ENCODE peak calls at places on chromosome 21, in ten cellular contexts. T is upper lobe of right lung, M is prostate gland, F is epithelial cell of esophagus, Z is ovary, C is left ventricle myocardium inferior, G is A549, I is brain microvascular endothelial cell, U is lung, J is B cell. E is an unnamed sample.

GRCh38 chr21:17462276-17462981 is 50.4 kb upstream of the CXADR start:
- DNase-seq in Z (no peak), F (no peak), J (no peak), U (no peak), T (no peak), M (peak), I (peak), G (peak), C (no peak), E (no peak)

GRCh38 chr21:46229133-46229922 is 754 bp upstream of the LSS start:
- DNase-seq in Z (peak), G (peak), U (no peak), I (no peak), M (no peak), T (no peak), C (no peak), J (peak), F (no peak), E (no peak)

GRCh38 chr21:28541371-28542112 is 451.1 kb downstream of the LTN1 start:
- DNase-seq in J (no peak), Z (no peak), U (no peak), F (peak), M (no peak), T (no peak), G (no peak), I (no peak), C (no peak), E (no peak)

GRCh38 chr21:45847870-45848269 is 133.7 kb upstream of the COL6A1 start:
- DNase-seq in C (no peak), T (no peak), F (no peak), G (no peak), Z (no peak), M (no peak), I (no peak), J (no peak), U (no peak), E (no peak)

GRCh38 chr21:41167348-41168342 is at the start of gene BACE2:
- DNase-seq in U (peak), F (peak), C (peak), J (peak), I (peak), T (peak), Z (peak), G (peak), M (peak), E (no peak)

GRCh38 chr21:39312112-39313041 is 1.1 kb downstream of the BRWD1 start:
- DNase-seq in M (peak), C (peak), I (peak), T (peak), J (peak), U (peak), F (peak), G (peak), Z (peak), E (peak)

GRCh38 chr21:23026878-23027277 is 2028.7 kb downstream of the NCAM2 start:
- DNase-seq in T (no peak), J (no peak), U (no peak), F (no peak), M (no peak), C (no peak), Z (no peak), G (no peak), I (no peak), E (no peak)

GRCh38 chr21:44003307-44003966 is 8.7 kb upstream of the TRAPPC10 start:
- DNase-seq in T (no peak), Z (no peak), F (no peak), G (no peak), M (no peak), U (no peak), C (no peak), I (no peak), J (no peak), E (no peak)

GRCh38 chr21:44527156-44527982 is 12.6 kb downstream of the KRTAP10-1 start:
- DNase-seq in G (no peak), F (no peak), T (peak), M (no peak), C (peak), J (no peak), U (no peak), Z (no peak), I (no peak), E (no peak)

GRCh38 chr21:16370176-16370575 is 640.4 kb downstream of the USP25 start:
- DNase-seq in U (no peak), F (no peak), Z (no peak), T (no peak), C (no peak), M (no peak), J (no peak), I (no peak), G (no peak), E (no peak)

GRCh38 chr21:28737671-28738279 is 254.9 kb downstream of the LTN1 start:
- DNase-seq in G (no peak), U (no peak), J (no peak), Z (no peak), T (no peak), I (peak), M (no peak), F (peak), C (no peak), E (no peak)

GRCh38 chr21:46150073-46150472 is 5.3 kb downstream of the FTCD start:
- DNase-seq in U (no peak), C (no peak), F (no peak), I (no peak), J (no peak), T (peak), M (no peak), G (no peak), Z (peak), E (no peak)

GRCh38 chr21:40335689-40336088 is 468.5 kb downstream of the PCP4 start:
- DNase-seq in M (no peak), T (no peak), G (no peak), I (no peak), C (no peak), U (no peak), J (no peak), Z (no peak), F (no peak), E (no peak)

GRCh38 chr21:15289896-15290841 is 225.4 kb upstream of the NRIP1 start:
- DNase-seq in C (peak), U (peak), Z (peak), T (peak), M (peak), J (no peak), G (no peak), I (no peak), F (no peak), E (no peak)

GRCh38 chr21:18493420-18493819 is 89.8 kb upstream of the TMPRSS15 start:
- DNase-seq in Z (no peak), T (no peak), I (peak), F (peak), U (no peak), G (no peak), M (no peak), J (no peak), C (no peak), E (peak)

GRCh38 chr21:46092811-46093667 is 4.9 kb upstream of the COL6A2 start:
- DNase-seq in M (no peak), T (peak), U (no peak), C (no peak), F (no peak), Z (peak), I (no peak), G (no peak), J (peak), E (no peak)

GRCh38 chr21:46329796-46330195 is 5.8 kb downstream of the PCNT start:
- DNase-seq in J (no peak), U (no peak), G (no peak), I (no peak), T (no peak), Z (no peak), F (no peak), M (no peak), C (no peak), E (no peak)

GRCh38 chr21:22554690-22555316 is 1556.6 kb downstream of the NCAM2 start:
- DNase-seq in U (no peak), C (no peak), J (no peak), I (no peak), M (no peak), T (no peak), Z (no peak), F (no peak), G (no peak), E (no peak)

GRCh38 chr21:38297193-38297592 is 40.4 kb downstream of the KCNJ15 start:
- DNase-seq in C (no peak), Z (no peak), I (peak), G (no peak), J (no peak), U (no peak), F (peak), M (peak), T (no peak), E (no peak)

GRCh38 chr21:41124626-41125240 is 43.2 kb upstream of the BACE2 start:
- DNase-seq in C (no peak), I (no peak), M (no peak), J (no peak), Z (no peak), G (no peak), F (no peak), U (no peak), T (no peak), E (no peak)

GRCh38 chr21:44780767-44781459 is 20.7 kb downstream of the UBE2G2 start:
- DNase-seq in C (no peak), Z (no peak), U (no peak), G (no peak), F (no peak), M (no peak), J (no peak), I (no peak), T (peak), E (no peak)

GRCh38 chr21:38847556-38847955 is 41.8 kb downstream of the ETS2 start:
- DNase-seq in U (no peak), G (no peak), M (no peak), T (no peak), J (no peak), Z (no peak), C (no peak), I (no peak), F (peak), E (no peak)

GRCh38 chr21:35375115-35375514 is 326.0 kb upstream of the RUNX1 start:
- DNase-seq in M (no peak), Z (no peak), C (no peak), J (no peak), F (peak), G (no peak), T (no peak), U (no peak), I (peak), E (no peak)

GRCh38 chr21:41477641-41478318 is 30.2 kb downstream of the TMPRSS2 start:
- DNase-seq in M (no peak), I (no peak), J (no peak), T (peak), U (no peak), Z (no peak), C (no peak), G (no peak), F (no peak), E (no peak)

GRCh38 chr21:41973427-41973831 is 19.6 kb upstream of the C2CD2 start:
- DNase-seq in G (no peak), U (no peak), M (no peak), T (peak), Z (no peak), J (no peak), C (no peak), F (peak), I (no peak), E (no peak)

GRCh38 chr21:38123626-38124025 is 133.2 kb upstream of the KCNJ15 start:
- DNase-seq in C (no peak), T (no peak), Z (no peak), U (no peak), F (no peak), M (no peak), I (no peak), J (no peak), G (no peak), E (no peak)

GRCh38 chr21:27168084-27168483 is 201.2 kb upstream of the ADAMTS5 start:
- DNase-seq in I (no peak), U (no peak), F (peak), Z (no peak), M (no peak), J (no peak), T (no peak), C (no peak), G (no peak), E (no peak)

GRCh38 chr21:39125752-39126485 is 57.3 kb downstream of the PSMG1 start:
- DNase-seq in F (peak), J (no peak), U (peak), C (no peak), M (peak), I (peak), T (no peak), G (no peak), Z (peak), E (peak)

GRCh38 chr21:45499201-45499750 is 43.0 kb downstream of the SLC19A1 start:
- DNase-seq in G (no peak), Z (peak), U (no peak), J (no peak), T (peak), F (no peak), M (no peak), C (peak), I (no peak), E (no peak)

GRCh38 chr21:45303751-45304150 is 16.1 kb upstream of the POFUT2 start:
- DNase-seq in I (no peak), F (no peak), C (peak), M (no peak), J (no peak), Z (peak), U (no peak), T (no peak), G (no peak), E (no peak)

GRCh38 chr21:45887121-45887611 is 94.4 kb upstream of the COL6A1 start:
- DNase-seq in F (no peak), C (peak), M (no peak), G (no peak), I (peak), Z (no peak), T (no peak), J (no peak), U (no peak), E (no peak)

GRCh38 chr21:31213787-31214186 is 130.3 kb downstream of the TIAM1 start:
- DNase-seq in C (no peak), F (no peak), J (no peak), T (no peak), G (no peak), U (no peak), Z (no peak), M (no peak), I (no peak), E (no peak)

GRCh38 chr21:41010981-41011380 is 157.0 kb upstream of the BACE2 start:
- DNase-seq in T (no peak), G (no peak), U (no peak), M (no peak), F (no peak), J (no peak), I (no peak), C (no peak), Z (no peak), E (no peak)

GRCh38 chr21:44498280-44498964 is 41.6 kb downstream of the KRTAP10-1 start:
- DNase-seq in C (no peak), J (no peak), F (no peak), Z (no peak), M (no peak), T (no peak), I (no peak), G (no peak), U (no peak), E (no peak)

GRCh38 chr21:32203877-32204480 is 74.9 kb downstream of the MIS18A start:
- DNase-seq in J (no peak), U (no peak), C (no peak), M (no peak), I (no peak), G (no peak), F (no peak), Z (no peak), T (no peak), E (no peak)

GRCh38 chr21:26814374-26814773 is 30.8 kb downstream of the ADAMTS1 start:
- DNase-seq in C (no peak), F (no peak), M (no peak), I (no peak), G (no peak), J (no peak), Z (no peak), U (no peak), T (no peak), E (peak)

GRCh38 chr21:28337319-28337718 is 655.4 kb downstream of the LTN1 start:
- DNase-seq in C (no peak), G (no peak), F (peak), T (no peak), Z (no peak), M (no peak), I (no peak), J (no peak), U (no peak), E (no peak)

GRCh38 chr21:35311985-35312384 is 262.9 kb upstream of the RUNX1 start:
- DNase-seq in I (no peak), M (no peak), J (no peak), G (no peak), Z (no peak), T (no peak), C (no peak), U (no peak), F (no peak), E (no peak)

GRCh38 chr21:35256468-35256988 is 207.4 kb upstream of the RUNX1 start:
- DNase-seq in J (no peak), I (peak), M (peak), T (peak), U (peak), C (peak), F (peak), Z (peak), G (peak), E (peak)

DNA sequence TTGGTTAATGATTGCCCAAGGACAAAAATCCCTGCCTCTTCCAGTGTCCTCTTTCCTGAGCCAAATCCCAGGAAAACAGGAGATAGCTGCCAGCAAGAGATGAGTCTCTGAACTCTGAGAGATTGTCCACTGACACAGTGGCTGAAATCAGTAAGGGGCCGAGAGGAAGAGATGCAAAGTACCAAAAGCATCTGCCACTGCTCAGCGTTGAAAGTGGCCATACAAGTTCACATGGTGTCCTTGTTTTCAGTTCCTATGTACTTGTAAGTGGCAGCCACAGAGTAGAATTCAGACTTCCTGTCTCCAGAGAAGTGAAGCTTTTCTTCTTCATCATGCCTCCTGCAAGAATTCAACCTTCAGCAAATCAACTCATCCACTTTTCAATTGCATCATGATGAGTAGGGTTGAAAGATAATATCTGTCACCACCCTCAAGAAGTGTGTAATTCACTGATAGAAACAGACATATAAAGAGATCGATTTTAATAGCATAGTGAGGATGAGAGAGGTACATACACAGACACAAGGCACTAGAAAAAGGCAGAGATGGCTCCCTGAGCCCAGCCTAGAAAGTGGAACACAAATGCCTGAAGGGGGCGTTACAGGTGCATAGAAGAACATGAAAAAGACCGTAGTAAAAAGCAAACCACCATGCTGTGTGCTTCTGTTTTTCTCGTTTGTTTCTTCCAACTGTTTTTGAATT is 185.8 kb downstream of the MRPL39 start:
- DNase-seq in M (no peak), U (no peak), I (peak), G (no peak), F (peak), Z (no peak), J (peak), T (no peak), C (no peak), E (no peak)
- TF ChIP-seq CTCF in M (no peak), U (peak), I (peak), G (no peak), F (peak), Z (no peak), J (peak), T (peak), C (peak), E (peak)

DNA sequence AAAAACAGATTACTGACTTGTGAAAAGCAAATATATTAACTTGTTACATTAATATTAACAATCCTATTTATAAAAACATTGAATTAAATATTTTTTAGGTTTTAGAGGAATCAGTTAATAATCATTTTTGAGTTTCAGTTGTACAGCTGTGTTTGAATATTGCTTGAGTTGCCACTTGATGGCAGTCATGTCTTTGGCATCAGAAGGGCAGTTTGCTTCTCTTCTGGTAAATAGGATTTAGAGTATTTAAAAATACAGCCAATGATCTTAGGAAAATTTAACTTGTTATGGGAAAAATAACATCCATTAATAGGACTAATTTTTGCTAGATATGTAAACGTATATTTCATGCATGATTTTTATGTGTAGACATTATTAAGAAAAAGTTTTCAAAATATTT is 234.1 kb downstream of the NCAM2 start:
- DNase-seq in I (peak), F (peak), J (no peak), U (no peak), G (no peak), T (no peak), Z (no peak), M (no peak), C (no peak), E (peak)
- TF ChIP-seq CTCF in I (peak), F (no peak), J (no peak), U (no peak), G (no peak), T (peak), Z (no peak), M (peak), C (peak), E (peak)

GRCh38 chr21:33849839-33850238 is 65.8 kb downstream of the ATP5PO start:
- DNase-seq in C (no peak), T (no peak), G (no peak), U (no peak), J (no peak), M (no peak), F (no peak), I (no peak), Z (no peak), E (no peak)
- TF ChIP-seq CTCF in C (no peak), T (no peak), G (no peak), U (no peak), J (no peak), M (no peak), F (no peak), I (no peak), Z (no peak), E (no peak)

DNA sequence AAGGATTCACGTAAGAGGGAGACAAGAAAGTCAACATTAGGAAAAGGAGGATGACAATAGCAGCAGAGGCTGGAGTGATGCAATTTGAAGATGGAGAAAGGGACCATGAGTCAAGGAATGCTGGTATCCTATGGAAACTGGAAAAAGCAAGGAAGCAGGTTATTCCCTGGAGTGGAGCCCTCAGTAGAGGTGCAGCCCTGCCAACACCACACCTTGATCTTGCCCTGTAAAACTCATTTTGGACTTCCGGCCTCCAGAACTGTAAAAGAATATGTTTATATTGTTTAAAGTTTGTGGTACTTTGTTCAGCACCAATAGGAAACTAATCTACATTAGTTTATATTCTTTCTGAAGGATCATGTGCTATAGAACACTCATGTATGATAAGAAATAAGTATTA is 19.6 kb upstream of the CLDN17 start:
- DNase-seq in F (no peak), M (no peak), Z (no peak), G (no peak), J (no peak), T (no peak), I (no peak), C (no peak), U (no peak), E (no peak)
- TF ChIP-seq CTCF in F (no peak), M (no peak), Z (no peak), G (no peak), J (no peak), T (no peak), I (no peak), C (no peak), U (no peak), E (no peak)

DNA sequence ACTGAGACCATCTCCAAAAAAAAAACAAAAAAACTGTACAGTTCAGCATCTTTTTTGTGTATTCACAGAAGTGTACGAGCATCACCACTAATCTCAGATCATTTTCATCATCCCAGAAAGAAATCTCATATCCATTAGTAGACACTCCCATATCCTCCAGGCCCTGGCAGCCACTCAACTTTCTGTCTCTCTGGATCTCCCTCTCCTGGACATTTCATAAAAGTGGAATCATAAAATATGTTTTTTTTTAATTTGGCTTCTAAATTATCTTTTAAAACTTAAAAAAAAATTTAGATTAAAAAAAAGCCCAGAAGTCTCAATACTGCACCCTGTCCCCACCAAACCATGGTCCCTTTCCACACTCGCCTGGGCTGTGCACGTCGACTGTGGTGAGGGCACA is 22.1 kb downstream of the RIPPLY3 start:
- DNase-seq in I (no peak), T (no peak), F (no peak), M (no peak), C (no peak), Z (no peak), G (no peak), J (no peak), U (no peak), E (no peak)
- TF ChIP-seq CTCF in I (peak), T (no peak), F (peak), M (no peak), C (no peak), Z (no peak), G (no peak), J (no peak), U (no peak), E (peak)

E was measured in retinal pigment epithelial cell.